ENCODE peak calls at places on chromosomes 7 and 10, in seven cellular contexts. J is NCI-H1417, Z is MCF 10A, F is T-helper 1 cell, U is AG04450, O is right cardiac atrium, T is GM03348. E is an unnamed sample.

GRCh38 chr10:90865400-90865799 is 6.4 kb upstream of the RPP30 start:
- DNase-seq in J (no peak), Z (no peak), F (no peak), U (no peak), O (no peak), T (peak; percentile 40), E (no peak)

GRCh38 chr10:132239126-132240031 is 52.6 kb downstream of the DPYSL4 start:
- DNase-seq in J (no peak), Z (no peak), F (no peak), U (no peak), O (peak; percentile 82), T (no peak), E (no peak)

GRCh38 chr7:91850455-91850854 is 30.0 kb downstream of the MTERF1 start:
- DNase-seq in J (no peak), Z (peak; percentile 68), F (no peak), U (no peak), O (no peak), T (peak; percentile 13), E (peak; percentile 89)

GRCh38 chr10:127196227-127196954 is at the start of gene INSYN2A:
- DNase-seq in J (no peak), Z (peak; percentile 30), F (no peak), U (no peak), O (peak; percentile 72), T (peak; percentile 84), E (peak; percentile 25)

GRCh38 chr7:55132890-55133551 is 114.2 kb downstream of the EGFR start:
- DNase-seq in J (no peak), Z (peak; percentile 97), F (no peak), U (peak; percentile 98), O (no peak), T (peak; percentile 91), E (peak; percentile 100)

GRCh38 chr7:121026159-121026558 is 37.6 kb downstream of the CPED1 start:
- DNase-seq in J (no peak), Z (no peak), F (no peak), U (no peak), O (no peak), T (no peak), E (no peak)

GRCh38 chr7:5523052-5523711 is 99.5 kb upstream of the TNRC18 start:
- DNase-seq in J (no peak), Z (peak; percentile 42), F (no peak), U (no peak), O (no peak), T (no peak), E (peak; percentile 50)

GRCh38 chr10:79335470-79336235 is 11.6 kb upstream of the PPIF start:
- DNase-seq in J (no peak), Z (no peak), F (no peak), U (no peak), O (no peak), T (no peak), E (no peak)

GRCh38 chr7:6279937-6280336 is 7.5 kb upstream of the CYTH3 start:
- DNase-seq in J (no peak), Z (no peak), F (no peak), U (no peak), O (no peak), T (no peak), E (no peak)

GRCh38 chr10:29600067-29600466 is 34.7 kb downstream of the SVIL start:
- DNase-seq in J (no peak), Z (peak; percentile 26), F (no peak), U (no peak), O (no peak), T (no peak), E (peak; percentile 91)

GRCh38 chr10:61733358-61733940 is 70.7 kb downstream of the CABCOCO1 start:
- DNase-seq in J (peak; percentile 64), Z (peak; percentile 59), F (no peak), U (peak; percentile 13), O (no peak), T (peak; percentile 51), E (peak; percentile 55)

GRCh38 chr10:642186-642890 is 47.1 kb downstream of the DIP2C start:
- DNase-seq in J (no peak), Z (no peak), F (no peak), U (no peak), O (no peak), T (no peak), E (no peak)

GRCh38 chr10:63628526-63629362 is 107.5 kb downstream of the REEP3 start:
- DNase-seq in J (peak; percentile 97), Z (peak; percentile 61), F (no peak), U (no peak), O (peak; percentile 77), T (peak; percentile 27), E (peak; percentile 73)

GRCh38 chr7:152435384-152436278 is at the start of gene KMT2C:
- DNase-seq in J (peak; percentile 78), Z (peak; percentile 54), F (peak; percentile 25), U (no peak), O (peak; percentile 85), T (peak; percentile 85), E (no peak)

GRCh38 chr7:139159900-139160675 is 50.6 kb upstream of the ZC3HAV1 start:
- DNase-seq in J (no peak), Z (no peak), F (no peak), U (no peak), O (no peak), T (no peak), E (peak; percentile 22)

GRCh38 chr10:71985542-71986250 is 21.5 kb downstream of the CHST3 start:
- DNase-seq in J (no peak), Z (no peak), F (no peak), U (no peak), O (peak; percentile 61), T (peak; percentile 74), E (no peak)

GRCh38 chr10:22473459-22473858 is 128.2 kb downstream of the SPAG6 start:
- DNase-seq in J (no peak), Z (no peak), F (no peak), U (no peak), O (no peak), T (peak; percentile 21), E (no peak)

GRCh38 chr10:89466599-89467035 is 52.2 kb downstream of the IFIT5 start:
- DNase-seq in J (peak; percentile 84), Z (peak; percentile 77), F (no peak), U (no peak), O (no peak), T (peak; percentile 37), E (peak; percentile 85)

GRCh38 chr7:36448781-36449379 is 59.2 kb downstream of the ANLN start:
- DNase-seq in J (no peak), Z (no peak), F (no peak), U (no peak), O (no peak), T (no peak), E (peak; percentile 60)

GRCh38 chr10:58756126-58756525 is 243.5 kb downstream of the BICC1 start:
- DNase-seq in J (no peak), Z (peak; percentile 10), F (no peak), U (peak; percentile 50), O (no peak), T (peak; percentile 64), E (no peak)

GRCh38 chr7:120395526-120396019 is 122.6 kb downstream of the KCND2 start:
- DNase-seq in J (no peak), Z (no peak), F (no peak), U (no peak), O (no peak), T (no peak), E (peak; percentile 1)

GRCh38 chr7:36638140-36638539 is 86.2 kb downstream of the AOAH start:
- DNase-seq in J (peak; percentile 54), Z (no peak), F (no peak), U (no peak), O (no peak), T (no peak), E (no peak)

GRCh38 chr10:36634916-36635315 is 490.5 kb upstream of the ANKRD30A start:
- DNase-seq in J (no peak), Z (peak; percentile 18), F (no peak), U (peak; percentile 13), O (no peak), T (peak; percentile 75), E (no peak)

GRCh38 chr7:27185013-27185707 is at the start of gene HOXA11:
- DNase-seq in J (peak; percentile 44), Z (no peak), F (no peak), U (no peak), O (no peak), T (peak; percentile 95), E (no peak)

GRCh38 chr7:131196808-131197207 is 130.9 kb upstream of the MKLN1 start:
- DNase-seq in J (peak; percentile 93), Z (no peak), F (no peak), U (no peak), O (no peak), T (no peak), E (peak; percentile 26)

GRCh38 chr10:126609566-126609965 is 60.9 kb downstream of the C10orf90 start:
- DNase-seq in J (no peak), Z (no peak), F (no peak), U (no peak), O (no peak), T (no peak), E (no peak)

GRCh38 chr10:770975-771374 is 81.5 kb upstream of the DIP2C start:
- DNase-seq in J (no peak), Z (no peak), F (no peak), U (no peak), O (no peak), T (no peak), E (no peak)

GRCh38 chr10:44913312-44914079 is 2.4 kb downstream of the TMEM72 start:
- DNase-seq in J (peak; percentile 82), Z (no peak), F (no peak), U (no peak), O (no peak), T (no peak), E (no peak)

GRCh38 chr10:102626026-102626686 is 18.1 kb upstream of the TRIM8 start:
- DNase-seq in J (no peak), Z (no peak), F (no peak), U (no peak), O (peak; percentile 58), T (no peak), E (no peak)

GRCh38 chr10:11409357-11409756 is 202.1 kb downstream of the USP6NL start:
- DNase-seq in J (peak; percentile 22), Z (no peak), F (no peak), U (no peak), O (no peak), T (no peak), E (no peak)

GRCh38 chr7:88269606-88270005 is 37.1 kb downstream of the STEAP4 start:
- DNase-seq in J (no peak), Z (no peak), F (no peak), U (no peak), O (no peak), T (no peak), E (no peak)

GRCh38 chr7:45575501-45576248 is 1.5 kb downstream of the ADCY1 start:
- DNase-seq in J (peak; percentile 53), Z (no peak), F (no peak), U (no peak), O (no peak), T (no peak), E (no peak)

GRCh38 chr7:140059288-140060242 is 3.2 kb downstream of the PARP12 start:
- DNase-seq in J (no peak), Z (peak; percentile 85), F (no peak), U (peak; percentile 67), O (peak; percentile 78), T (peak; percentile 65), E (peak; percentile 93)

GRCh38 chr10:79422178-79422892 is 23.1 kb downstream of the ZCCHC24 start:
- DNase-seq in J (no peak), Z (peak; percentile 44), F (no peak), U (peak; percentile 91), O (peak; percentile 82), T (peak; percentile 94), E (no peak)

GRCh38 chr10:81725851-81726250 is 149.1 kb upstream of the NRG3 start:
- DNase-seq in J (no peak), Z (no peak), F (no peak), U (no peak), O (no peak), T (no peak), E (no peak)

GRCh38 chr10:6204063-6204340 is 1.3 kb downstream of the PFKFB3 start:
- DNase-seq in J (peak; percentile 21), Z (peak; percentile 59), F (no peak), U (no peak), O (peak; percentile 72), T (peak; percentile 57), E (no peak)

GRCh38 chr7:1368682-1369571 is 90.3 kb downstream of the MICALL2 start:
- DNase-seq in J (peak; percentile 80), Z (peak; percentile 5), F (no peak), U (no peak), O (peak; percentile 54), T (peak; percentile 64), E (no peak)

GRCh38 chr7:97770845-97771244 is 39.0 kb downstream of the TAC1 start:
- DNase-seq in J (no peak), Z (peak; percentile 22), F (no peak), U (no peak), O (no peak), T (no peak), E (no peak)